ENCODE peak calls at places on chromosomes 1 and 21, in five cellular contexts. One of them, this sample, is unnamed.

GRCh38 chr1:15153842-15154479 is 414 bp downstream of the TMEM51 start:
- DNase-seq in heart right ventricle: peak; percentile 71
- DNase-seq in naive thymus-derived CD4-positive, alpha-beta T cell: peak; percentile 51
- DNase-seq in breast epithelium: no peak
- DNase-seq in esophagus muscularis mucosa: no peak
- DNase-seq in this sample: no peak

GRCh38 chr1:151003175-151003574 is 3.5 kb downstream of the MINDY1 start:
- DNase-seq in heart right ventricle: no peak
- DNase-seq in naive thymus-derived CD4-positive, alpha-beta T cell: no peak
- DNase-seq in breast epithelium: no peak
- DNase-seq in esophagus muscularis mucosa: no peak
- DNase-seq in this sample: no peak

GRCh38 chr1:78731674-78732073 is 82.0 kb downstream of the IFI44 start:
- DNase-seq in heart right ventricle: no peak
- DNase-seq in naive thymus-derived CD4-positive, alpha-beta T cell: no peak
- DNase-seq in breast epithelium: no peak
- DNase-seq in esophagus muscularis mucosa: no peak
- DNase-seq in this sample: no peak

GRCh38 chr1:30852026-30852425 is 56.5 kb downstream of the SDC3 start:
- DNase-seq in heart right ventricle: peak; percentile 68
- DNase-seq in naive thymus-derived CD4-positive, alpha-beta T cell: no peak
- DNase-seq in breast epithelium: peak; percentile 84
- DNase-seq in esophagus muscularis mucosa: no peak
- DNase-seq in this sample: no peak

GRCh38 chr1:168507271-168507670 is 36.5 kb downstream of the XCL2 start:
- DNase-seq in heart right ventricle: no peak
- DNase-seq in naive thymus-derived CD4-positive, alpha-beta T cell: no peak
- DNase-seq in breast epithelium: no peak
- DNase-seq in esophagus muscularis mucosa: no peak
- DNase-seq in this sample: no peak

GRCh38 chr1:226404063-226404903 is 3.6 kb downstream of the PARP1 start:
- DNase-seq in heart right ventricle: no peak
- DNase-seq in naive thymus-derived CD4-positive, alpha-beta T cell: no peak
- DNase-seq in breast epithelium: no peak
- DNase-seq in esophagus muscularis mucosa: no peak
- DNase-seq in this sample: no peak

GRCh38 chr21:26709090-26709489 is 136.0 kb upstream of the CYYR1 start:
- DNase-seq in heart right ventricle: no peak
- DNase-seq in naive thymus-derived CD4-positive, alpha-beta T cell: no peak
- DNase-seq in breast epithelium: no peak
- DNase-seq in esophagus muscularis mucosa: no peak
- DNase-seq in this sample: no peak

GRCh38 chr1:232111616-232112015 is 485.0 kb downstream of the DISC1 start:
- DNase-seq in heart right ventricle: no peak
- DNase-seq in naive thymus-derived CD4-positive, alpha-beta T cell: no peak
- DNase-seq in breast epithelium: no peak
- DNase-seq in esophagus muscularis mucosa: no peak
- DNase-seq in this sample: no peak

GRCh38 chr1:225469051-225469450 is 41.2 kb upstream of the LBR start:
- DNase-seq in heart right ventricle: no peak
- DNase-seq in naive thymus-derived CD4-positive, alpha-beta T cell: no peak
- DNase-seq in breast epithelium: no peak
- DNase-seq in esophagus muscularis mucosa: no peak
- DNase-seq in this sample: no peak

GRCh38 chr1:229768232-229768631 is 142.2 kb downstream of the URB2 start:
- DNase-seq in heart right ventricle: no peak
- DNase-seq in naive thymus-derived CD4-positive, alpha-beta T cell: no peak
- DNase-seq in breast epithelium: no peak
- DNase-seq in esophagus muscularis mucosa: no peak
- DNase-seq in this sample: no peak

GRCh38 chr1:98331232-98331631 is 330.3 kb upstream of the SNX7 start:
- DNase-seq in heart right ventricle: no peak
- DNase-seq in naive thymus-derived CD4-positive, alpha-beta T cell: no peak
- DNase-seq in breast epithelium: no peak
- DNase-seq in esophagus muscularis mucosa: no peak
- DNase-seq in this sample: no peak

GRCh38 chr1:199684686-199685273 is 342.7 kb upstream of the NR5A2 start:
- DNase-seq in heart right ventricle: no peak
- DNase-seq in naive thymus-derived CD4-positive, alpha-beta T cell: no peak
- DNase-seq in breast epithelium: no peak
- DNase-seq in esophagus muscularis mucosa: no peak
- DNase-seq in this sample: no peak

GRCh38 chr1:222369991-222370910 is 177.7 kb downstream of the HHIPL2 start:
- DNase-seq in heart right ventricle: no peak
- DNase-seq in naive thymus-derived CD4-positive, alpha-beta T cell: no peak
- DNase-seq in breast epithelium: no peak
- DNase-seq in esophagus muscularis mucosa: no peak
- DNase-seq in this sample: no peak

GRCh38 chr1:174209347-174210187 is 50.2 kb downstream of the RABGAP1L start:
- DNase-seq in heart right ventricle: no peak
- DNase-seq in naive thymus-derived CD4-positive, alpha-beta T cell: no peak
- DNase-seq in breast epithelium: no peak
- DNase-seq in esophagus muscularis mucosa: no peak
- DNase-seq in this sample: no peak

GRCh38 chr1:231807498-231807897 is 180.9 kb downstream of the DISC1 start:
- DNase-seq in heart right ventricle: no peak
- DNase-seq in naive thymus-derived CD4-positive, alpha-beta T cell: no peak
- DNase-seq in breast epithelium: no peak
- DNase-seq in esophagus muscularis mucosa: no peak
- DNase-seq in this sample: no peak

GRCh38 chr1:8816831-8817412 is 518 bp downstream of the RERE start:
- DNase-seq in heart right ventricle: peak; percentile 28
- DNase-seq in naive thymus-derived CD4-positive, alpha-beta T cell: peak; percentile 37
- DNase-seq in breast epithelium: peak; percentile 30
- DNase-seq in esophagus muscularis mucosa: no peak
- DNase-seq in this sample: no peak

GRCh38 chr1:212004888-212005287 is 30.5 kb downstream of the INTS7 start:
- DNase-seq in heart right ventricle: no peak
- DNase-seq in naive thymus-derived CD4-positive, alpha-beta T cell: no peak
- DNase-seq in breast epithelium: no peak
- DNase-seq in esophagus muscularis mucosa: no peak
- DNase-seq in this sample: no peak

GRCh38 chr21:32015740-32016139 is 142.9 kb downstream of the HUNK start:
- DNase-seq in heart right ventricle: no peak
- DNase-seq in naive thymus-derived CD4-positive, alpha-beta T cell: no peak
- DNase-seq in breast epithelium: no peak
- DNase-seq in esophagus muscularis mucosa: no peak
- DNase-seq in this sample: no peak

GRCh38 chr1:15749399-15750291 is 7.3 kb downstream of the TMEM82 start:
- DNase-seq in heart right ventricle: no peak
- DNase-seq in naive thymus-derived CD4-positive, alpha-beta T cell: no peak
- DNase-seq in breast epithelium: no peak
- DNase-seq in esophagus muscularis mucosa: no peak
- DNase-seq in this sample: no peak

GRCh38 chr1:116261227-116261626 is 111.8 kb upstream of the ATP1A1 start:
- DNase-seq in heart right ventricle: no peak
- DNase-seq in naive thymus-derived CD4-positive, alpha-beta T cell: no peak
- DNase-seq in breast epithelium: no peak
- DNase-seq in esophagus muscularis mucosa: peak; percentile 57
- DNase-seq in this sample: no peak

GRCh38 chr1:40844079-40844478 is 18.1 kb downstream of the CITED4 start:
- DNase-seq in heart right ventricle: no peak
- DNase-seq in naive thymus-derived CD4-positive, alpha-beta T cell: no peak
- DNase-seq in breast epithelium: no peak
- DNase-seq in esophagus muscularis mucosa: no peak
- DNase-seq in this sample: no peak

GRCh38 chr1:82503805-82504204 is 703.1 kb downstream of the ADGRL2 start:
- DNase-seq in heart right ventricle: no peak
- DNase-seq in naive thymus-derived CD4-positive, alpha-beta T cell: no peak
- DNase-seq in breast epithelium: no peak
- DNase-seq in esophagus muscularis mucosa: no peak
- DNase-seq in this sample: no peak

GRCh38 chr1:150997949-150998348 is 8.8 kb downstream of the MINDY1 start:
- DNase-seq in heart right ventricle: no peak
- DNase-seq in naive thymus-derived CD4-positive, alpha-beta T cell: no peak
- DNase-seq in breast epithelium: no peak
- DNase-seq in esophagus muscularis mucosa: no peak
- DNase-seq in this sample: no peak

GRCh38 chr1:212413902-212414327 is 771 bp downstream of the PACC1 start:
- DNase-seq in heart right ventricle: no peak
- DNase-seq in naive thymus-derived CD4-positive, alpha-beta T cell: no peak
- DNase-seq in breast epithelium: no peak
- DNase-seq in esophagus muscularis mucosa: no peak
- DNase-seq in this sample: no peak

GRCh38 chr1:8076171-8076570 is 50.1 kb upstream of the ERRFI1 start:
- DNase-seq in heart right ventricle: no peak
- DNase-seq in naive thymus-derived CD4-positive, alpha-beta T cell: no peak
- DNase-seq in breast epithelium: no peak
- DNase-seq in esophagus muscularis mucosa: no peak
- DNase-seq in this sample: no peak

GRCh38 chr1:241356187-241356518 is 852 bp downstream of the RGS7 start:
- DNase-seq in heart right ventricle: no peak
- DNase-seq in naive thymus-derived CD4-positive, alpha-beta T cell: no peak
- DNase-seq in breast epithelium: no peak
- DNase-seq in esophagus muscularis mucosa: no peak
- DNase-seq in this sample: no peak

GRCh38 chr1:116754203-116754977 is at the start of gene CD2:
- DNase-seq in heart right ventricle: no peak
- DNase-seq in naive thymus-derived CD4-positive, alpha-beta T cell: no peak
- DNase-seq in breast epithelium: no peak
- DNase-seq in esophagus muscularis mucosa: no peak
- DNase-seq in this sample: no peak

GRCh38 chr21:40902299-40902698 is 55.3 kb upstream of the DSCAM start:
- DNase-seq in heart right ventricle: no peak
- DNase-seq in naive thymus-derived CD4-positive, alpha-beta T cell: no peak
- DNase-seq in breast epithelium: peak; percentile 48
- DNase-seq in esophagus muscularis mucosa: no peak
- DNase-seq in this sample: no peak

GRCh38 chr1:192225713-192226112 is 67.5 kb downstream of the RGS18 start:
- DNase-seq in heart right ventricle: no peak
- DNase-seq in naive thymus-derived CD4-positive, alpha-beta T cell: no peak
- DNase-seq in breast epithelium: no peak
- DNase-seq in esophagus muscularis mucosa: no peak
- DNase-seq in this sample: no peak

GRCh38 chr1:28374297-28374696 is 4.8 kb downstream of the PHACTR4 start:
- DNase-seq in heart right ventricle: no peak
- DNase-seq in naive thymus-derived CD4-positive, alpha-beta T cell: no peak
- DNase-seq in breast epithelium: no peak
- DNase-seq in esophagus muscularis mucosa: no peak
- DNase-seq in this sample: no peak

GRCh38 chr1:236494082-236494481 is 29.7 kb upstream of the LGALS8 start:
- DNase-seq in heart right ventricle: no peak
- DNase-seq in naive thymus-derived CD4-positive, alpha-beta T cell: no peak
- DNase-seq in breast epithelium: no peak
- DNase-seq in esophagus muscularis mucosa: no peak
- DNase-seq in this sample: no peak

GRCh38 chr1:23122796-23123195 is 45.9 kb downstream of the LUZP1 start:
- DNase-seq in heart right ventricle: no peak
- DNase-seq in naive thymus-derived CD4-positive, alpha-beta T cell: no peak
- DNase-seq in breast epithelium: no peak
- DNase-seq in esophagus muscularis mucosa: no peak
- DNase-seq in this sample: no peak

GRCh38 chr1:59596432-59596831 is 218.3 kb upstream of the HOOK1 start:
- DNase-seq in heart right ventricle: no peak
- DNase-seq in naive thymus-derived CD4-positive, alpha-beta T cell: no peak
- DNase-seq in breast epithelium: peak; percentile 53
- DNase-seq in esophagus muscularis mucosa: no peak
- DNase-seq in this sample: no peak

GRCh38 chr1:3564921-3565831 is 46.1 kb downstream of the MEGF6 start:
- DNase-seq in heart right ventricle: no peak
- DNase-seq in naive thymus-derived CD4-positive, alpha-beta T cell: peak; percentile 33
- DNase-seq in breast epithelium: no peak
- DNase-seq in esophagus muscularis mucosa: no peak
- DNase-seq in this sample: no peak

DNA sequence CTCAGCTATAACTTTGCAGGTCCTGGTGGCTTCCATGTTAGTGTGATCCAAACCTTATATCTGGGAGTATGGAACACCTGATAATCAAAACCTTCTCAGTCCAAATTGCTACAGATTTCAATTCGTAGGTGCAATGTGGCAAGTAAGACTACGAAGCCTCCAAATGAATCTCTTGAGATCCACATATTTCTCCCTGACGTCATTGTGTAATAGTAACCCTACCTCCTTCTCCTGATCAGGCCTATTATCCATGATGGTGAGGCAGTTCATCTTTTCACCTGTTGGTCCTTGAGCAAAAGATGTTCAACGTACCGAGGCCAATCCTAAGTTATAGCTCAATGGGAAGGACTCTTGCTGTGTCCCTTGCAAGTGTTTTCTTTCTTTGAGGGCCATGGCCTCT is 115.9 kb upstream of the CHRM3 start:
- DNase-seq in heart right ventricle: no peak
- DNase-seq in naive thymus-derived CD4-positive, alpha-beta T cell: no peak
- DNase-seq in breast epithelium: no peak
- DNase-seq in esophagus muscularis mucosa: no peak
- DNase-seq in this sample: no peak
- H3K9me3 ChIP-seq in heart right ventricle: no peaks in the 10 kb centered on the region
- H3K9me3 ChIP-seq in naive thymus-derived CD4-positive, alpha-beta T cell: no peaks in the 10 kb centered on the region
- H3K9me3 ChIP-seq in breast epithelium: no peaks in the 10 kb centered on the region
- H3K9me3 ChIP-seq in esophagus muscularis mucosa: no peaks in the 10 kb centered on the region
- H3K9me3 ChIP-seq in this sample: no peaks in the 10 kb centered on the region

GRCh38 chr1:90717356-90717664 is 208 bp upstream of the BARHL2 start:
- DNase-seq in heart right ventricle: no peak
- DNase-seq in naive thymus-derived CD4-positive, alpha-beta T cell: no peak
- DNase-seq in breast epithelium: no peak
- DNase-seq in esophagus muscularis mucosa: no peak
- DNase-seq in this sample: no peak
- H3K9me3 ChIP-seq in heart right ventricle: peaks cover 5% of the 10 kb centered on the region
- H3K9me3 ChIP-seq in naive thymus-derived CD4-positive, alpha-beta T cell: no peaks in the 10 kb centered on the region
- H3K9me3 ChIP-seq in breast epithelium: peaks cover 19% of the 10 kb centered on the region
- H3K9me3 ChIP-seq in esophagus muscularis mucosa: peaks cover 5% of the 10 kb centered on the region
- H3K9me3 ChIP-seq in this sample: peaks cover 15% of the 10 kb centered on the region

DNA sequence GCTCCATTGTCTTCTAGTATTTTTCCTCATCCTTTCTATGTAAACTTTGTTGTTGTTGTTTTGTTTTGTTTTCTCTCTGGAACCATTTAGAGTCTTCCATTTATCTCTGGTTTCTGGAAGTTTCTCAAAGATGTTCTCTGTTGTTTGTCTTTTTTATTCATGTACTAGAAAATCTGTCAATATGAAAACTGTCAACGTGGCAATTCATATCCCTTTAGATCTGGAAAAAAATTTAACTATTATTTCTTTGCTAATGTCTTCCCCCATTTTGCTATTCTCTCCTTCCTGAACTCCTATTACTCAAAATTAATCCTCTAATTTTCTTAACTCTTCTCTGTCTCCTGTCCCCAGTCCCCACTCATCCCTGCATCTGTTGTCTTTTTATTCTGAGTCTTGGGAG is 55.9 kb upstream of the LRRN2 start:
- DNase-seq in heart right ventricle: no peak
- DNase-seq in naive thymus-derived CD4-positive, alpha-beta T cell: no peak
- DNase-seq in breast epithelium: no peak
- DNase-seq in esophagus muscularis mucosa: peak; percentile 17
- DNase-seq in this sample: no peak
- H3K9me3 ChIP-seq in heart right ventricle: peaks cover 34% of the 10 kb centered on the region
- H3K9me3 ChIP-seq in naive thymus-derived CD4-positive, alpha-beta T cell: no peaks in the 10 kb centered on the region
- H3K9me3 ChIP-seq in breast epithelium: no peaks in the 10 kb centered on the region
- H3K9me3 ChIP-seq in esophagus muscularis mucosa: peaks cover 7% of the 10 kb centered on the region
- H3K9me3 ChIP-seq in this sample: no peaks in the 10 kb centered on the region

DNA sequence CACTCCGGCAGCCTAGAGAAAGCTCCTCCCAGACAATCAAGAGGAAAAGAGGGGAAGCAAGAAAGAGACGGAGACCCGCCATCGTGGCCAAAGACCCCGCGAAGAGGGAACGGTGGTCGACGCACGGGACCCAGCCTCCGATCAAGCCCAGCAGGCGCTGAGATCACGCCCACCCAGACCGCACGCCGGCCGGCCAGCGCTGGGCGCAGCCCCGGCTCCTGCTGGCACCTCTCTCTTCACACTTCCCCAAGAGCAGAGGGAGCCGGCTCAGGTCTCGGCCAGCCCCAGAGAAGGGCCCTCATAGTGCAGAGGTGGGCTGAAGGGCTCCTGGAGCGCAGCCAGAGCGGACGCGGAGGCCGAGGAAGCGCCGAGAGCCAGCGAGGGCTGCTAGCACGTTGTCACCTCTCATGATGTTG is 918.4 kb upstream of the ADAMTS5 start:
- DNase-seq in heart right ventricle: no peak
- DNase-seq in naive thymus-derived CD4-positive, alpha-beta T cell: no peak
- DNase-seq in breast epithelium: no peak
- DNase-seq in esophagus muscularis mucosa: no peak
- DNase-seq in this sample: no peak
- H3K9me3 ChIP-seq in heart right ventricle: no peaks in the 10 kb centered on the region
- H3K9me3 ChIP-seq in naive thymus-derived CD4-positive, alpha-beta T cell: no peaks in the 10 kb centered on the region
- H3K9me3 ChIP-seq in breast epithelium: no peaks in the 10 kb centered on the region
- H3K9me3 ChIP-seq in esophagus muscularis mucosa: no peaks in the 10 kb centered on the region
- H3K9me3 ChIP-seq in this sample: no peaks in the 10 kb centered on the region

This sample was measured in effector memory CD4-positive, alpha-beta T cell.